ENCODE peak calls at places on chromosomes 2 and 18, in ten cellular contexts. H is stimulated activated CD8-positive, alpha-beta memory T cell treated with anti-CD3 and anti-CD28 coated beads, Interleukin-7, amount 100 ng/mL, for 48 hours; T is effector memory CD8-positive, alpha-beta T cell; J is hepatocyte; S is MM.1S; V is CD4-positive, CD25-positive, alpha-beta regulatory T cell; F is right atrium auricular region; W is cardiac fibroblast; X is choroid plexus epithelial cell; O is posterior vena cava. K is an unnamed sample.

GRCh38 chr2:46996300-46996843 is 80.8 kb upstream of the MCFD2 start:
- DNase-seq in S (no peak), O (no peak), T (no peak), W (no peak), F (no peak), V (no peak), J (no peak), X (no peak), H (no peak), K (no peak)

GRCh38 chr2:187519419-187520120 is 34.7 kb downstream of the TFPI start:
- DNase-seq in O (no peak), F (no peak), H (no peak), W (no peak), X (no peak), T (no peak), V (no peak), J (no peak), S (no peak), K (no peak)

GRCh38 chr2:196535742-196536141 is 103.8 kb upstream of the CCDC150 start:
- DNase-seq in H (no peak), J (no peak), W (peak), V (no peak), T (no peak), X (peak), O (no peak), S (no peak), F (no peak), K (peak)

GRCh38 chr2:157107877-157108276 is 149.6 kb upstream of the GALNT5 start:
- DNase-seq in H (no peak), T (no peak), V (no peak), F (no peak), O (no peak), W (peak), X (peak), S (no peak), J (peak), K (peak)

GRCh38 chr2:26562811-26563645 is 78.1 kb downstream of the CIB4 start:
- DNase-seq in O (peak), T (no peak), H (no peak), J (no peak), F (no peak), X (peak), W (peak), V (no peak), S (no peak), K (no peak)

GRCh38 chr2:237977380-237977779 is 10.6 kb downstream of the UBE2F start:
- DNase-seq in F (no peak), V (no peak), T (no peak), J (no peak), X (no peak), W (no peak), H (no peak), S (no peak), O (no peak), K (peak)

GRCh38 chr2:209496586-209496982 is 72.7 kb downstream of the MAP2 start:
- DNase-seq in V (no peak), O (no peak), X (peak), S (no peak), W (peak), T (no peak), H (no peak), J (no peak), F (no peak), K (no peak)

GRCh38 chr18:11148655-11149440 is 521 bp downstream of the PIEZO2 start:
- DNase-seq in V (no peak), O (no peak), W (no peak), S (no peak), H (no peak), J (peak), F (no peak), T (no peak), X (no peak), K (no peak)

GRCh38 chr2:148342091-148342490 is 302.5 kb upstream of the EPC2 start:
- DNase-seq in O (no peak), V (no peak), J (no peak), S (no peak), X (no peak), W (no peak), T (no peak), H (no peak), F (no peak), K (no peak)

GRCh38 chr2:192978317-192978874 is 783.7 kb upstream of the TMEFF2 start:
- DNase-seq in V (no peak), J (no peak), O (no peak), F (no peak), X (no peak), S (no peak), H (no peak), W (no peak), T (no peak), K (no peak)

GRCh38 chr2:56314809-56315208 is 131.0 kb downstream of the CCDC85A start:
- DNase-seq in T (no peak), O (no peak), F (no peak), S (no peak), J (no peak), X (no peak), W (no peak), H (no peak), V (no peak), K (no peak)

GRCh38 chr2:190343170-190343499 is 254 bp upstream of the INPP1 start:
- DNase-seq in W (no peak), X (no peak), H (no peak), T (peak), V (no peak), O (no peak), S (no peak), J (no peak), F (no peak), K (no peak)

GRCh38 chr18:54215069-54215468 is 9.4 kb downstream of the MBD2 start:
- DNase-seq in V (no peak), F (no peak), O (no peak), X (peak), J (no peak), W (peak), H (no peak), S (no peak), T (no peak), K (no peak)

GRCh38 chr2:7586898-7587297 is 669.7 kb downstream of the RNF144A start:
- DNase-seq in H (no peak), W (no peak), X (no peak), S (no peak), T (no peak), O (no peak), F (no peak), J (no peak), V (no peak), K (no peak)

GRCh38 chr2:109690822-109691541 is 76.8 kb downstream of the SOWAHC start:
- DNase-seq in W (no peak), V (no peak), T (no peak), X (no peak), F (no peak), O (peak), H (no peak), J (peak), S (no peak), K (no peak)

GRCh38 chr18:3093624-3094354 is 80.8 kb upstream of the LPIN2 start:
- DNase-seq in X (no peak), V (no peak), O (no peak), T (no peak), J (no peak), W (no peak), F (no peak), S (no peak), H (no peak), K (no peak)

GRCh38 chr2:64594563-64594989 is 59.1 kb downstream of the SERTAD2 start:
- DNase-seq in O (no peak), W (peak), F (no peak), S (no peak), H (no peak), J (no peak), X (no peak), V (no peak), T (no peak), K (no peak)

GRCh38 chr2:204453730-204454167 is 91.5 kb upstream of the PARD3B start:
- DNase-seq in X (peak), S (no peak), V (no peak), F (no peak), W (peak), O (peak), J (peak), H (no peak), T (no peak), K (no peak)

GRCh38 chr2:180478883-180479282 is 471.8 kb upstream of the CWC22 start:
- DNase-seq in X (peak), H (no peak), W (no peak), S (no peak), J (no peak), T (no peak), V (no peak), F (no peak), O (no peak), K (no peak)

K was measured in NAMALWA.